ENCODE peak calls at places on chromosomes 13 and 19, in five cellular contexts. A is tibial artery, R is K562, J is heart right ventricle, U is left lung. T is an unnamed sample.

GRCh38 chr13:63249411-63249810 is 1833.8 kb upstream of the PCDH20 start:
- DNase-seq in A (no peak), R (no peak), J (no peak), U (no peak), T (no peak)

GRCh38 chr13:28375250-28375930 is 119.5 kb downstream of the FLT1 start:
- DNase-seq in A (no peak), R (peak; percentile 8), J (no peak), U (no peak), T (no peak)

GRCh38 chr13:59415498-59415897 is 748.2 kb downstream of the DIAPH3 start:
- DNase-seq in A (no peak), R (no peak), J (no peak), U (no peak), T (no peak)

GRCh38 chr19:38158730-38159129 is 65.3 kb downstream of the DPF1 start:
- DNase-seq in A (no peak), R (no peak), J (no peak), U (no peak), T (no peak)

GRCh38 chr19:16094360-16095070 is 17.2 kb upstream of the RAB8A start:
- DNase-seq in A (no peak), R (no peak), J (no peak), U (no peak), T (no peak)

GRCh38 chr13:25062479-25062878 is 33.5 kb upstream of the PABPC3 start:
- DNase-seq in A (no peak), R (no peak), J (no peak), U (no peak), T (no peak)

GRCh38 chr13:96751089-96751488 is 243.2 kb downstream of the OXGR1 start:
- DNase-seq in A (no peak), R (no peak), J (no peak), U (no peak), T (no peak)

GRCh38 chr13:64075543-64076271 is 2660.1 kb upstream of the PCDH20 start:
- DNase-seq in A (peak; percentile 56), R (peak; percentile 49), J (no peak), U (no peak), T (no peak)

GRCh38 chr19:5967994-5968430 is 9.9 kb downstream of the RANBP3 start:
- DNase-seq in A (peak; percentile 77), R (peak; percentile 71), J (no peak), U (no peak), T (no peak)

GRCh38 chr13:29210676-29211075 is 384.8 kb downstream of the SLC7A1 start:
- DNase-seq in A (no peak), R (no peak), J (no peak), U (no peak), T (no peak)

GRCh38 chr13:92573467-92574057 is 653.0 kb upstream of the GPC6 start:
- DNase-seq in A (no peak), R (peak; percentile 53), J (no peak), U (no peak), T (no peak)

GRCh38 chr19:33214621-33215020 is 11.0 kb downstream of the SLC7A10 start:
- DNase-seq in A (no peak), R (no peak), J (no peak), U (peak; percentile 0), T (no peak)
- TF ChIP-seq CTCF in A (no peak), R (peak; percentile 58), J (no peak), U (no peak), T (no peak)

GRCh38 chr19:34313188-34313587 is 51.8 kb upstream of the GPI start:
- DNase-seq in A (no peak), R (no peak), J (no peak), U (no peak), T (no peak)
- TF ChIP-seq CTCF in A (no peak), R (no peak), J (no peak), U (no peak), T (no peak)

DNA sequence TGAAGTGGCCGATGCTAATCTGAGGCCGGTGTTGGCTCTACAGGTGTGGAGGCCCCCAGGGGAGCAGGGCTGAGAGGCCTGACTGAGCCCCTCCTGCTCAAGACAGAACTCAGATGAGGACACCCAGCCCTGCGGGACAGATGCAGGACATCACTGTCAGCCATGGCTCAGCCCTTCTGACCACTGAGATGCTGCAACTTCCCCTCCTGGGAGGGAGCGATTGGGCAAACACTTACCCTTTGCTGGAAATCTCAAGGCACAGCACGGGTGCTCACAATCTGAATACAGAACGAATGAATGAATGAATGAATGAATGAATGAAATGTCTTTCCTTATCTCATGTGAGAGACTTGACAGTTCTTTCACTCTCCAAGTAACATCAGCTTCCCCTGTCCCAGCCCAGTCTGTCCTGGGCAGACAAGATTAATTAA is 3.5 kb upstream of the SIGLEC7 start:
- DNase-seq in A (peak; percentile 72), R (no peak), J (peak; percentile 46), U (peak; percentile 86), T (no peak)
- TF ChIP-seq CTCF in A (no peak), R (no peak), J (no peak), U (no peak), T (no peak)

DNA sequence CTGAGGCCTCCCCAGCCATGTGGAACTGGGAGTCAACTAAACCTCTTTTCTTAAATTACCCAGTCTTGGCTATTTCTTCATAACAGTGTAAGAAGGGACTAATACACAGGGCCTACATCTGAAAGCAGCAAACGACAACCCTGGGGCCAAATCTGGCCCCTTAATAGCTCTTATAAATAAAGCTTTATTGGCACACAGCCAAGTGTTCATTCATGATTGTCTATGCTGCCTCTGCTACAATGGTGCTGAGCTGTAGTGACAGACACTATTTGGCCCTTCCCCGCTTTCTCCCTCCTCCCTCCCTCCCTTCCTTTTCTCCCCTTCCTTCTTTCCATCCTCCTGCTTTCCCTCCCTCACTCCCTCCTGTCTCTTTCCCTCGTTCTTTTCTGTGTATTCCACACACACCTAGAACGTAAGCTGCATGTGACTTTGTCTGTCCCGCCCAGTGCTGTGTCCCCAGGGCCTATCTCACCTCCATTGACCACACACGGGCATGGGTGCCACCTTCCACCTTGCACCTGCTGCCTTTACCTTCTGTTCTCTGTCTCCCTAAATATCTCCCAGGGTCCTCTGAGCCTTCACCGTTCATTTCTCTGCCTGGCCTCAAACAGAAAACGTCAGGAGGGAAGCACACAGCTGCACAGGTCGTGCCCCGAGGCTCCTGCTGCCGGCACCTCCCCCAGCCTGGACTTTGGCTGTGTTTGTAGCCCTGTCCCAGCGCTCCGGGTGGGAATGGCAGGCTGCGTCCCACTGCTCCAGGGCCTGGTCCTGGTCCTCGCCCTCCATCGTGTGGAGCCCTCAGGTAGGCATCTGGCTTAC is at the start of gene PROZ:
- DNase-seq in A (no peak), R (no peak), J (no peak), U (no peak), T (no peak)
- TF ChIP-seq CTCF in A (no peak), R (no peak), J (no peak), U (no peak), T (no peak)

GRCh38 chr19:12400618-12401502 is at the start of gene ZNF799:
- DNase-seq in A (peak; percentile 98), R (peak; percentile 80), J (peak; percentile 97), U (peak; percentile 98), T (peak; percentile 93)
- TF ChIP-seq CTCF in A (peak; percentile 5), R (no peak), J (no peak), U (no peak), T (no peak)

DNA sequence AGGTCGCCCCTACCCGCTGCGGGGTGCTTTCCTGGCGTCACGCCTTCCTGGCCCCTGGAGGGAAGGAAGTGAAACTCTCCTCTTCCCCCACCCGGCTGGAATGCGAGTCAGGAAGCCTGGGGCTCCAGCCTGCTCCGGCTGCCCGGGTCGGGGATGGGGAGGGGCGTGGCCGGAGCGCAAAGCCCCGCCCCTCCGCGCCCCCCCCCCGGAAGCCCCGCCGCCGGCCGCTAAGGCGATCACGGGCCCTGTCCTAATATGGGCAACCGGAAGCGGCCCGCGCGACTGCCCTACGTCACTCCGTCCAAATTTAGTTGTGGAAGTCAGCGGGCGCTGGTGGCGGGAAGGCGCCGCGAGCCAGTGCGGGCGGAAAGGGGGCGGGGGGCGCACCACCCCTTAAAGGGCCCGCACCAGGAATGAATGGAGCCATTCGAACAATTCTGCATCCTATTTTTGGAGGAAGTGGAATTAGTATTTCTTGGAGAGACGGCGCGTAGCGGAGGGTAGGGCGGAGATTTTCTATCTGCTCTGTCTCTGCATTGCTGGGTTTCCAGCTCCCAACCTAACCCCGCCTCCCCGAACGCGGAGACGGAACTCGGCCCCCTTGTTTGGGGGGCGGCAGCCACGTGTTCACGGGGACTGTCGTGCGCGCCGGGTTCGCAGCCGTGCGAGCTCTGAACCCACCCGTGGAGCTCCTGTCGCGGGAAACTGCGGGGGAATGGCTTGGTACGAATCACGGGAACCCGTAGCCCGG is 1.6 kb downstream of the IER2 start:
- DNase-seq in A (peak; percentile 99), R (peak; percentile 91), J (peak; percentile 97), U (peak; percentile 97), T (peak; percentile 87)
- TF ChIP-seq CTCF in A (peak; percentile 26), R (no peak), J (no peak), U (peak; percentile 39), T (no peak)

T was measured in omental fat pad.